ENCODE peak calls at places on chromosomes 6 and 20, in seven cellular contexts. Z is RPMI7951; F is fibroblast of the aortic adventitia; B is WTC11; N is heart left ventricle; J is activated naive CD4-positive, alpha-beta T cell treated with Interleukin-2 at 50 U/mL for 16 hours; Q is T-helper 1 cell. S is an unnamed sample.
A peak's percentile ranks its signal among the peaks of the same experiment; 100 is the strongest.

GRCh38 chr20:34515484-34516037 is 661 bp upstream of the DYNLRB1 start:
- DNase-seq in B (peak; percentile 85), F (no peak), Q (peak; percentile 81), J (peak; percentile 73), Z (peak; percentile 64), N (no peak), S (peak; percentile 33)

GRCh38 chr20:22346716-22347115 is 237.7 kb downstream of the FOXA2 start:
- DNase-seq in F (no peak), J (no peak), Q (no peak), B (no peak), Z (peak; percentile 30), N (no peak), S (no peak)

GRCh38 chr20:11255860-11256259 is 582.1 kb upstream of the JAG1 start:
- DNase-seq in B (no peak), Q (no peak), Z (no peak), N (no peak), F (no peak), J (no peak), S (no peak)

GRCh38 chr6:47130086-47130485 is 88.0 kb upstream of the ADGRF1 start:
- DNase-seq in J (no peak), Z (no peak), Q (no peak), F (no peak), B (no peak), N (no peak), S (no peak)

GRCh38 chr6:39040080-39040673 is 8.4 kb upstream of the GLP1R start:
- DNase-seq in N (no peak), J (no peak), F (no peak), Q (no peak), B (no peak), Z (no peak), S (no peak)

GRCh38 chr6:42269553-42269952 is 51.9 kb upstream of the MRPS10 start:
- DNase-seq in J (no peak), B (no peak), Z (no peak), N (no peak), F (no peak), Q (peak; percentile 46), S (no peak)

GRCh38 chr20:57928181-57928967 is 218.6 kb upstream of the PMEPA1 start:
- DNase-seq in N (no peak), B (no peak), J (no peak), Q (no peak), Z (peak; percentile 93), F (no peak), S (peak; percentile 81)

GRCh38 chr6:1552296-1552761 is 57.4 kb upstream of the FOXC1 start:
- DNase-seq in N (no peak), Q (peak; percentile 56), J (no peak), B (no peak), F (peak; percentile 47), Z (peak; percentile 48), S (peak; percentile 51)

S was measured in GM03348.